ENCODE peak calls at places on chromosomes 7 and 10, in nine cellular contexts. Y, I, J, W, V, T, K, D and U are unnamed samples.

GRCh38 chr10:123798856-123799255 is 92.8 kb downstream of the CPXM2 start:
- DNase-seq in Y (no peak), I (no peak), J (no peak), W (no peak), V (no peak), T (no peak), K (no peak), D (no peak), U (no peak)

GRCh38 chr10:133464582-133465031 is 10.9 kb downstream of the SCART1 start:
- DNase-seq in Y (peak), I (no peak), J (no peak), W (no peak), V (no peak), T (no peak), K (no peak), D (no peak), U (no peak)

GRCh38 chr7:18901881-18902280 is 215.6 kb downstream of the TWIST1 start:
- DNase-seq in Y (no peak), I (no peak), J (no peak), W (no peak), V (no peak), T (no peak), K (no peak), D (no peak), U (no peak)

GRCh38 chr10:70714961-70715360 is 42.7 kb downstream of the ADAMTS14 start:
- DNase-seq in Y (no peak), I (no peak), J (no peak), W (peak), V (no peak), T (no peak), K (no peak), D (no peak), U (no peak)

GRCh38 chr10:121183241-121183640 is 332.1 kb downstream of the WDR11 start:
- DNase-seq in Y (no peak), I (no peak), J (no peak), W (no peak), V (peak), T (no peak), K (no peak), D (no peak), U (no peak)

GRCh38 chr7:29627631-29628030 is 64.0 kb downstream of the PRR15 start:
- DNase-seq in Y (no peak), I (no peak), J (no peak), W (no peak), V (no peak), T (no peak), K (no peak), D (no peak), U (no peak)

GRCh38 chr7:23893172-23893941 is 183.3 kb downstream of the STK31 start:
- DNase-seq in Y (no peak), I (peak), J (no peak), W (peak), V (no peak), T (no peak), K (no peak), D (no peak), U (no peak)

GRCh38 chr7:43764039-43764789 is 5.7 kb downstream of the BLVRA start:
- DNase-seq in Y (no peak), I (peak), J (peak), W (no peak), V (no peak), T (peak), K (no peak), D (no peak), U (no peak)

GRCh38 chr10:42482411-42482810 is 156.0 kb downstream of the ZNF33B start:
- DNase-seq in Y (no peak), I (no peak), J (no peak), W (no peak), V (no peak), T (no peak), K (no peak), D (no peak), U (peak)

GRCh38 chr10:128125416-128125943 is 743 bp downstream of the MKI67 start:
- DNase-seq in Y (no peak), I (no peak), J (no peak), W (no peak), V (no peak), T (no peak), K (no peak), D (no peak), U (no peak)